ENCODE peak calls at places on chromosomes 5 and 9, in nine cellular contexts. V is neural progenitor cell, B is AG04449, J is OCI-LY7, C is tibial nerve, N is AG09309, Q is tibial artery, Y is IMR-90, E is pancreas. P is an unnamed sample.
A peak's percentile ranks its signal among the peaks of the same experiment; 100 is the strongest.

GRCh38 chr5:135999396-136000139 is 29.2 kb upstream of the TGFBI start:
- DNase-seq in Y (peak; percentile 97), B (no peak), N (no peak), E (no peak), C (no peak), Q (no peak), V (no peak), J (no peak), P (no peak)

GRCh38 chr5:58886315-58887207 is 303.7 kb downstream of the RAB3C start:
- DNase-seq in Q (peak; percentile 62), B (peak; percentile 12), V (peak; percentile 76), J (peak; percentile 57), Y (peak; percentile 57), N (peak; percentile 11), C (peak; percentile 43), E (peak; percentile 33), P (peak; percentile 21)

GRCh38 chr5:145829708-145830361 is 5.3 kb downstream of the PRELID2 start:
- DNase-seq in N (no peak), V (no peak), C (no peak), Q (no peak), E (peak; percentile 58), Y (no peak), J (no peak), B (no peak), P (peak; percentile 93)

GRCh38 chr5:42617411-42617810 is 139.2 kb upstream of the CCDC152 start:
- DNase-seq in C (no peak), Q (no peak), B (no peak), J (no peak), Y (no peak), V (no peak), E (no peak), N (no peak), P (no peak)

GRCh38 chr5:177382423-177383029 is 1.7 kb upstream of the SLC34A1 start:
- DNase-seq in E (no peak), N (no peak), V (peak; percentile 59), Y (peak; percentile 18), J (peak; percentile 54), C (no peak), Q (no peak), B (no peak), P (no peak)

GRCh38 chr5:81370912-81371311 is 23.0 kb downstream of the ACOT12 start:
- DNase-seq in B (no peak), E (no peak), J (no peak), V (no peak), C (no peak), Y (no peak), Q (no peak), N (no peak), P (no peak)

GRCh38 chr5:33725846-33726245 is 165.9 kb downstream of the ADAMTS12 start:
- DNase-seq in N (peak; percentile 13), E (no peak), J (no peak), Q (no peak), C (no peak), Y (peak; percentile 35), V (no peak), B (no peak), P (no peak)

GRCh38 chr5:88734191-88734640 is 148.8 kb downstream of the MEF2C start:
- DNase-seq in V (no peak), J (peak; percentile 90), E (no peak), Q (peak; percentile 33), B (no peak), N (no peak), C (no peak), Y (no peak), P (no peak)

GRCh38 chr5:175657593-175658271 is at the start of gene HRH2:
- DNase-seq in B (no peak), Y (no peak), E (peak; percentile 42), C (no peak), Q (peak; percentile 33), J (no peak), N (no peak), V (peak; percentile 56), P (no peak)

GRCh38 chr5:147179555-147180147 is 55.2 kb upstream of the STK32A start:
- DNase-seq in J (no peak), C (no peak), B (no peak), Q (no peak), N (no peak), V (no peak), Y (no peak), E (no peak), P (no peak)

GRCh38 chr9:69115621-69116020 is 58.5 kb upstream of the TJP2 start:
- DNase-seq in C (no peak), N (peak; percentile 73), J (no peak), Y (no peak), B (no peak), E (no peak), V (no peak), Q (no peak), P (no peak)

GRCh38 chr5:73213566-73213998 is 40.6 kb downstream of the TMEM174 start:
- DNase-seq in C (peak; percentile 84), Q (no peak), E (no peak), Y (peak; percentile 92), J (no peak), N (peak; percentile 68), V (no peak), B (peak; percentile 65), P (no peak)

GRCh38 chr5:76393035-76393680 is 9.9 kb upstream of the IQGAP2 start:
- DNase-seq in E (no peak), J (no peak), Y (no peak), B (no peak), N (no peak), C (no peak), Q (no peak), V (no peak), P (no peak)

GRCh38 chr9:137056739-137057407 is 3.0 kb upstream of the ENTPD2 start:
- DNase-seq in B (no peak), J (no peak), C (no peak), N (no peak), Q (no peak), V (no peak), E (no peak), Y (no peak), P (no peak)

GRCh38 chr9:10255758-10256157 is 357.0 kb downstream of the PTPRD start:
- DNase-seq in V (no peak), E (no peak), Y (no peak), B (no peak), N (no peak), J (no peak), C (no peak), Q (no peak), P (no peak)
- H3K4me3 ChIP-seq in V (no peak overlapping the region), E (no peak overlapping the region), Y (no peak overlapping the region), B (no peak overlapping the region), N (no peak overlapping the region), J (no peak overlapping the region), C (no peak overlapping the region), Q (no peak overlapping the region), P (no peak overlapping the region)

GRCh38 chr9:122162415-122162814 is 2.7 kb downstream of the MORN5 start:
- DNase-seq in J (no peak), Y (no peak), Q (no peak), C (no peak), V (no peak), B (no peak), E (no peak), N (no peak), P (no peak)

GRCh38 chr9:122164286-122164685 is 4.6 kb downstream of the MORN5 start:
- DNase-seq in Y (no peak), B (no peak), N (no peak), V (no peak), J (no peak), E (no peak), Q (no peak), C (no peak), P (no peak)

GRCh38 chr9:122159925-122160246 is 178 bp downstream of the MORN5 start:
- DNase-seq in N (no peak), Y (no peak), V (no peak), J (no peak), Q (no peak), E (no peak), C (no peak), B (no peak), P (no peak)

GRCh38 chr9:122158202-122158601 is 1.4 kb downstream of the NDUFA8 start:
- DNase-seq in N (no peak), Y (peak; percentile 43), V (peak; percentile 55), J (peak; percentile 72), B (no peak), C (no peak), E (peak; percentile 21), Q (no peak), P (peak; percentile 36)

DNA sequence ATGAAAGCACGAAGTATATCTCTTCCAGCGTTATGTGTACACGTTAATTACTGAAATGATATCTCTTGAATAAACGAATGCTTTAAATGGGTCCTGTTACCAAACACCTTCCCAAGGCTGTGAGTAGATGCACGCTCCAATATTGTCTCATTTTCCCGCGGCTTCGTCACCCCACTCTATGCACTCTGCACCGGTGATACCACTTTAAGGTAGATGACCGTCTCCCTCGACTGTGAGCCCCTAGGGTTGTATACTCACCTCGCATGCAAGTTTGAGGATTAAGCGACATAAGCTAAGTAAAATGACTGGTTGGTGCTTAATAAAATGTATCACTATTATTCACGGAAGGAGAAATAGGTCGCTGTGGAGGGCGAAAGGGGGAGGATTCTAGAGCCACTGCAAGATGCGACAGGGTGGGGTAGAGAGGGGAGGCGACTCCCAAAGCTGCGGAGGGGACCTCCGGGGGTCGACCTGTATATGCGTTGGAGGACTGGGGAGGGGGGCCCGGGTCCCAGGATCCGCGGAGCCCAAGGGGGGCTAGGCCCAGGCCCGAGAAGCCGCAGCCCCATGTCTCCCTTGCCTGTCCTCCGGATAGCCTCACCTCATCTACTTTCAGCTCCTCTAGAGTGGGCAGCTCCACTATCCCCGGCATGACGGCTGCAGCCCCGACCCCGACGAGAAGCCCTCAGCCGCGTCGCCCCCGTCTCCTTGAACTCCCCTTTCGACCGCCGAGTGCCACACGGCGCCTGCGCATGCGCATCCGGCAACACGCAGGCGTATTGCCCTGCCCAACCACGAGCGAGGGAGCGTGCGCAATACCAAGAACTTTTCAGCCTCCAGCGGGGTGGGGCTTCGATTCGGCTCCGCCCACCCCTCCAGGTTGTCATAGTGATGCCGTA is at the start of the genes MORN5 and NDUFA8:
- DNase-seq in V (peak; percentile 99), B (peak; percentile 57), J (peak; percentile 98), Q (peak; percentile 95), C (peak; percentile 94), Y (peak; percentile 95), E (peak; percentile 94), N (peak; percentile 81), P (peak; percentile 82)
- TF ChIP-seq CTCF in V (no peak), B (no peak), J (no peak), Q (peak; percentile 22), C (no peak), Y (no peak), E (no peak), N (no peak), P (peak; percentile 8)

GRCh38 chr5:149135536-149136201 is 5.6 kb upstream of the ABLIM3 start:
- DNase-seq in B (peak; percentile 40), Y (peak; percentile 92), V (no peak), N (peak; percentile 38), E (no peak), J (no peak), Q (no peak), C (no peak), P (no peak)
- H3K4me3 ChIP-seq in B (no peak overlapping the region), Y (no peak overlapping the region), V (no peak overlapping the region), N (no peak overlapping the region), E (no peak overlapping the region), J (no peak overlapping the region), Q (no peak overlapping the region), C (no peak overlapping the region), P (no peak overlapping the region)

DNA sequence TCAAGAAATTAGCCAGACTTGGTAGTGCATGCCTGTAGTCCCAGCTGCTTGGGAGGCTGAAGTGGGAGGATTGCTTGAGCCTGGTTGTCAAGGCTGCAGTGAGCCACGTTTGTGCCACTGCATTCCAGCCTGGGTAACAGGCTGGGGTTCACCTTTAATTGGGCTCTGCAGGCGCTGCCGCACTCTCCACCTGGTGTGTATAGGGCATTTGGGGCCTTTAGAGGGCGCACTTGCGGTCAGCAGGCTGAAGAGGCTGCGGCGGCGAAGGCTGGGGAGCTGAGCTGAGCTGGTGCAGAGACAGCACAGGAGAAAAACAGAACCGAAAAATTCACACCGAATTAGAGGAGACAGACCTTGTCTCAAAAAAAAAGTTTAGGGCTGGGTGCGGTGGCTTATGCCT is 31.2 kb downstream of the CDK7 start:
- DNase-seq in N (no peak), Q (no peak), C (no peak), B (no peak), E (no peak), V (peak; percentile 88), J (peak; percentile 15), Y (no peak), P (no peak)
- TF ChIP-seq CTCF in N (peak; percentile 34), Q (no peak), C (no peak), B (peak; percentile 19), E (no peak), V (peak; percentile 80), J (peak; percentile 58), Y (peak; percentile 12), P (peak; percentile 22)